ENCODE peak calls at places on chromosomes 3 and 15, in seven cellular contexts. T is mesendoderm; M is NT2/D1; I is naive thymus-derived CD4-positive, alpha-beta T cell; S is sigmoid colon; P is neuronal stem cell; D is esophagus muscularis mucosa. B is an unnamed sample.
A peak's percentile ranks its signal among the peaks of the same experiment; 100 is the strongest.

GRCh38 chr3:31193871-31194270 is 299.4 kb upstream of the GADL1 start:
- DNase-seq in T (no peak), D (no peak), I (no peak), P (no peak), M (no peak), S (no peak), B (no peak)

GRCh38 chr3:98972155-98972554 is 70.7 kb upstream of the DCBLD2 start:
- DNase-seq in M (no peak), S (no peak), P (no peak), D (no peak), T (no peak), I (no peak), B (no peak)

GRCh38 chr3:194313642-194314430 is 37.3 kb downstream of the CPN2 start:
- DNase-seq in D (no peak), P (no peak), T (peak; percentile 72), M (no peak), S (peak; percentile 94), I (no peak), B (no peak)

GRCh38 chr15:75143738-75144334 is 57.8 kb upstream of the C15orf39 start:
- DNase-seq in I (no peak), P (no peak), S (no peak), D (no peak), T (peak; percentile 39), M (no peak), B (no peak)

GRCh38 chr15:58138106-58138505 is at the start of gene AQP9:
- DNase-seq in M (no peak), T (no peak), S (no peak), I (no peak), D (no peak), P (no peak), B (no peak)

GRCh38 chr15:63238796-63239195 is 38.6 kb upstream of the APH1B start:
- DNase-seq in S (no peak), M (no peak), D (no peak), T (no peak), P (no peak), I (no peak), B (no peak)

GRCh38 chr3:46926871-46927717 is 49.5 kb downstream of the CCDC12 start:
- DNase-seq in D (no peak), M (no peak), P (no peak), T (no peak), I (no peak), S (peak; percentile 61), B (no peak)

GRCh38 chr3:3141939-3142338 is 15.2 kb downstream of the TRNT1 start:
- DNase-seq in I (no peak), M (no peak), S (no peak), P (no peak), D (no peak), T (no peak), B (no peak)

GRCh38 chr15:78676424-78677110 is 35.6 kb upstream of the CHRNB4 start:
- DNase-seq in M (peak; percentile 40), S (peak; percentile 38), I (no peak), T (no peak), D (no peak), P (no peak), B (no peak)

GRCh38 chr3:194928183-194928736 is 242.6 kb downstream of the FAM43A start:
- DNase-seq in I (no peak), T (peak; percentile 37), M (no peak), P (no peak), S (no peak), D (peak; percentile 57), B (no peak)

GRCh38 chr3:195453236-195453635 is 10.4 kb upstream of the ACAP2 start:
- DNase-seq in S (no peak), D (no peak), T (no peak), I (no peak), M (no peak), P (no peak), B (no peak)

GRCh38 chr15:25801586-25802284 is 61.4 kb downstream of the ATP10A start:
- DNase-seq in D (peak; percentile 84), P (no peak), M (no peak), I (no peak), S (no peak), T (no peak), B (no peak)

GRCh38 chr15:63599401-63600000 is 2.3 kb downstream of the FBXL22 start:
- DNase-seq in D (peak; percentile 91), P (no peak), T (peak; percentile 46), I (peak; percentile 40), M (no peak), S (peak; percentile 92), B (no peak)

GRCh38 chr3:54857343-54857742 is 70.5 kb downstream of the LRTM1 start:
- DNase-seq in T (no peak), P (no peak), I (no peak), M (no peak), S (no peak), D (no peak), B (no peak)

GRCh38 chr3:175258763-175259162 is 399.6 kb downstream of the NAALADL2 start:
- DNase-seq in D (no peak), S (no peak), M (no peak), I (no peak), P (no peak), T (peak; percentile 7), B (no peak)

GRCh38 chr3:110933786-110934415 is 137.7 kb upstream of the NECTIN3 start:
- DNase-seq in M (no peak), T (no peak), D (no peak), S (no peak), I (no peak), P (no peak), B (no peak)

GRCh38 chr3:131083190-131083863 is 56.6 kb downstream of the NEK11 start:
- DNase-seq in P (no peak), T (peak; percentile 11), M (no peak), D (no peak), S (peak; percentile 61), I (no peak), B (no peak)

GRCh38 chr3:19506171-19506570 is 357.9 kb downstream of the KCNH8 start:
- DNase-seq in I (no peak), M (no peak), D (no peak), S (no peak), T (no peak), P (no peak), B (no peak)

GRCh38 chr3:159114582-159114981 is 312.7 kb downstream of the MFSD1 start:
- DNase-seq in T (no peak), I (no peak), P (no peak), S (no peak), M (no peak), D (no peak), B (no peak)

GRCh38 chr3:55765398-55765797 is 278.3 kb upstream of the WNT5A start:
- DNase-seq in S (no peak), D (no peak), M (no peak), T (no peak), I (no peak), P (no peak), B (no peak)

GRCh38 chr15:52749250-52749649 is 40.9 kb downstream of the ONECUT1 start:
- DNase-seq in S (no peak), I (no peak), P (no peak), M (no peak), D (no peak), T (peak; percentile 47), B (no peak)

GRCh38 chr15:67779160-67780111 is 45.9 kb upstream of the SKOR1 start:
- DNase-seq in T (peak; percentile 59), D (no peak), P (no peak), M (no peak), I (no peak), S (no peak), B (no peak)

GRCh38 chr15:67777071-67777470 is 48.2 kb upstream of the SKOR1 start:
- DNase-seq in M (no peak), T (no peak), S (no peak), P (no peak), D (no peak), I (no peak), B (no peak)

GRCh38 chr15:67775998-67776397 is 49.3 kb upstream of the SKOR1 start:
- DNase-seq in S (no peak), T (no peak), D (no peak), P (no peak), I (no peak), M (no peak), B (no peak)

GRCh38 chr15:67776600-67776999 is 48.7 kb upstream of the SKOR1 start:
- DNase-seq in M (no peak), I (no peak), D (no peak), S (no peak), P (no peak), T (no peak), B (no peak)

GRCh38 chr15:67777773-67778172 is 47.5 kb upstream of the SKOR1 start:
- DNase-seq in P (no peak), T (no peak), M (no peak), D (no peak), I (no peak), S (no peak), B (no peak)
- H3K27me3 ChIP-seq in P (no peaks in the 10 kb centered on the region), T (no peaks in the 10 kb centered on the region), M (no peaks in the 10 kb centered on the region), D (no peaks in the 10 kb centered on the region), I (no peaks in the 10 kb centered on the region), S (no peaks in the 10 kb centered on the region), B (no peaks in the 10 kb centered on the region)

GRCh38 chr15:98419173-98419814 is 229.0 kb upstream of the IGF1R start:
- DNase-seq in T (peak; percentile 74), I (no peak), M (no peak), D (no peak), S (no peak), P (no peak), B (no peak)

GRCh38 chr15:98420837-98421236 is 227.5 kb upstream of the IGF1R start:
- DNase-seq in D (no peak), I (no peak), T (no peak), S (no peak), P (no peak), M (no peak), B (no peak)

GRCh38 chr15:98425173-98425572 is 223.2 kb upstream of the IGF1R start:
- DNase-seq in P (no peak), D (no peak), I (no peak), T (no peak), S (no peak), M (no peak), B (no peak)

GRCh38 chr15:98421419-98422085 is 226.8 kb upstream of the IGF1R start:
- DNase-seq in D (no peak), I (peak; percentile 42), S (peak; percentile 87), P (peak; percentile 70), T (peak; percentile 67), M (no peak), B (peak; percentile 52)

DNA sequence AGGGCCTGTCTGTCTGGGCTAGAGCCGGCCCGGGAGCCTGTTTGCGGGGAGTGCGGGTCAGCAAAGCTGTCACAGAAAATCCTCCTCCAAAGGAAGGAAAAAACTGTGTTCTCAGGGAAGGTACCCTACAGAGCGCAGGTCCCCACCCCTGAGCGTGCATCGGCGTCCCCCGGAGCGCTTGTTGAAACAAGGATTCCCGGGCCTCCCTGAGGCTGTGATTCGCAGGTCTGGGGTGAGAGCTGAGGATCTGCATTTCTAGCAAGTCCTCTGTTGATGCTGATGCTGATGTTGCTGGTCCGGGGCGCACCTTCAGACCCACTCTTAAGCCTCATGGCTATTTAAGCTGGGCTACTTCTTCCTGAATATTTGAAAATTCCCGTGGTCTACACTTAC is 226.3 kb upstream of the IGF1R start:
- DNase-seq in M (no peak), D (no peak), T (no peak), P (no peak), S (no peak), I (no peak), B (no peak)
- H3K27me3 ChIP-seq in M (peaks cover 56% of the 10 kb centered on the region), D (no peaks in the 10 kb centered on the region), T (peaks cover 10% of the 10 kb centered on the region), P (peaks cover 35% of the 10 kb centered on the region), S (peaks cover 10% of the 10 kb centered on the region), I (peaks cover 5% of the 10 kb centered on the region), B (peaks cover 14% of the 10 kb centered on the region)

GRCh38 chr15:80199869-80200268 is 47.1 kb downstream of the FAH start:
- DNase-seq in M (no peak), I (no peak), T (no peak), D (no peak), S (no peak), P (no peak), B (no peak)
- H3K27me3 ChIP-seq in M (no peaks in the 10 kb centered on the region), I (no peaks in the 10 kb centered on the region), T (no peaks in the 10 kb centered on the region), D (no peaks in the 10 kb centered on the region), S (peaks cover 4% of the 10 kb centered on the region), P (peaks cover 23% of the 10 kb centered on the region), B (peaks cover 13% of the 10 kb centered on the region)

GRCh38 chr3:48661501-48662139 is 1.1 kb downstream of the CELSR3 start:
- DNase-seq in I (peak; percentile 69), T (peak; percentile 70), M (no peak), S (peak; percentile 80), P (peak; percentile 86), D (no peak), B (peak; percentile 27)
- H3K27me3 ChIP-seq in I (peaks cover 15% of the 10 kb centered on the region), T (no peaks in the 10 kb centered on the region), M (peaks cover 7% of the 10 kb centered on the region), S (peaks cover 62% of the 10 kb centered on the region), P (no peaks in the 10 kb centered on the region), D (peaks cover 8% of the 10 kb centered on the region), B (no peaks in the 10 kb centered on the region)

B was measured in HAP-1.